ENCODE peak calls at places on chromosomes 6 and 20, in seven cellular contexts. R is mesenchymal stem cell, W is IMR-90, I is neuronal stem cell, Y is mesendoderm, Q is H9, C is H1. G is an unnamed sample.

GRCh38 chr6:131923356-131923755 is 27.8 kb downstream of the CCN2 start:
- DNase-seq in Y (peak; percentile 85), W (peak; percentile 57), C (peak; percentile 81), R (peak; percentile 59), I (peak; percentile 72), Q (peak; percentile 79), G (peak; percentile 92)

GRCh38 chr6:145756170-145756662 is 20.9 kb upstream of the EPM2A start:
- DNase-seq in R (peak; percentile 90), Y (no peak), C (no peak), W (peak; percentile 89), Q (no peak), I (no peak), G (no peak)

GRCh38 chr6:7431594-7432390 is 42.2 kb downstream of the RIOK1 start:
- DNase-seq in I (no peak), C (peak; percentile 57), Y (peak; percentile 27), W (peak; percentile 7), Q (peak; percentile 86), R (no peak), G (no peak)

GRCh38 chr6:116111552-116112528 is 11.2 kb downstream of the NT5DC1 start:
- DNase-seq in I (no peak), Y (peak; percentile 78), R (peak; percentile 52), W (peak; percentile 44), C (peak; percentile 62), Q (peak; percentile 63), G (peak; percentile 43)

GRCh38 chr20:45948742-45949541 is 14.5 kb downstream of the PCIF1 start:
- DNase-seq in C (no peak), Q (no peak), R (no peak), I (no peak), W (no peak), Y (no peak), G (no peak)

GRCh38 chr20:38601216-38602184 is at the start of gene ARHGAP40:
- DNase-seq in Y (peak; percentile 78), R (no peak), W (no peak), I (no peak), C (peak; percentile 72), Q (peak; percentile 72), G (peak; percentile 7)

GRCh38 chr6:10759312-10759839 is 11.8 kb downstream of the TMEM14B start:
- DNase-seq in Y (peak; percentile 88), R (peak; percentile 85), I (peak; percentile 21), W (peak; percentile 96), Q (no peak), C (no peak), G (peak; percentile 65)

GRCh38 chr6:110682460-110682853 is 132.8 kb downstream of the CDK19 start:
- DNase-seq in Y (peak; percentile 80), R (peak; percentile 86), I (peak; percentile 50), Q (peak; percentile 41), W (peak; percentile 81), C (no peak), G (peak; percentile 90)

GRCh38 chr6:38346291-38347079 is 293.2 kb downstream of the BTBD9 start:
- DNase-seq in C (no peak), I (no peak), Y (peak; percentile 86), R (peak; percentile 86), W (peak; percentile 90), Q (no peak), G (no peak)

GRCh38 chr6:145968051-145968450 is 3.9 kb upstream of the SHPRH start:
- DNase-seq in C (no peak), W (no peak), I (no peak), Y (no peak), Q (no peak), R (no peak), G (no peak)

GRCh38 chr6:167475947-167476346 is 151.1 kb downstream of the TTLL2 start:
- DNase-seq in W (no peak), Y (no peak), Q (peak; percentile 85), R (no peak), I (no peak), C (peak; percentile 65), G (no peak)

GRCh38 chr20:37414133-37414532 is 68.2 kb downstream of the SRC start:
- DNase-seq in I (no peak), C (peak; percentile 49), W (no peak), Q (no peak), Y (no peak), R (no peak), G (no peak)

DNA sequence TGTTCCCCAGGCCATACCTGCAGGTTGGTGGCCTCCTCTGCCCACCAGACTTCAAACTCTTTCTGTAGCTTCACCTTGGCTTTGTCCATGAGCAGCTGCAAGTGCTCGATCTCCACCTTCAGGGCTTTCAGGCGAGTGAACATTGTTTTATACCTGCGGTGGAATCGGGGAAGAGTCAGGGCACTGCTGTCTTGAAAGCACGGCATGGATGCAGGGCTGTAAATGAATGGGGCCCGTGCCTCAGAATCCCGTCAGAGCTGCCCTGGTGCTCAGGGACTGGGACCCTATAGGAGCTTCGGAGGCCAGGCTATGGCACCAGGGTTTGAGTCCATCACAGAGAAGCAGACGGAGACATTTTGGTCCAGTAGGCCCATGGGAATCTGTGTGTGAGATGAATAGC is 37.9 kb upstream of the KCNK16 start:
- DNase-seq in C (no peak), Y (no peak), I (no peak), Q (no peak), W (no peak), R (no peak), G (no peak)
- H3K23ac ChIP-seq in C (no peak overlapping the region), Y (no peak overlapping the region), I (no peak overlapping the region), Q (no peak overlapping the region), W (no peak overlapping the region), R (no peak overlapping the region), G (no peak overlapping the region)

GRCh38 chr6:16723833-16724232 is 37.4 kb downstream of the ATXN1 start:
- DNase-seq in Q (peak; percentile 58), W (peak; percentile 96), C (no peak), R (peak; percentile 95), I (no peak), Y (peak; percentile 88), G (peak; percentile 79)
- H3K9ac ChIP-seq in Q (no peak overlapping the region), W (no peak overlapping the region), C (no peak overlapping the region), R (peak overlapping the region; percentile 76), I (no peak overlapping the region), Y (no peak overlapping the region), G (no peak overlapping the region)

GRCh38 chr6:158536891-158537798 is 22.7 kb upstream of the TMEM181 start:
- DNase-seq in Q (peak; percentile 79), R (peak; percentile 36), I (peak; percentile 71), C (peak; percentile 88), Y (peak; percentile 83), W (no peak), G (no peak)
- H3K18ac ChIP-seq in Q (peak overlapping the region; percentile 81), R (no peak overlapping the region), I (peak overlapping the region; percentile 92), C (peak overlapping the region; percentile 48), Y (peak overlapping the region; percentile 4), W (no peak overlapping the region), G (no peak overlapping the region)

GRCh38 chr20:49529470-49529869 is 38.5 kb downstream of the PTGIS start:
- DNase-seq in Y (no peak), R (no peak), W (no peak), Q (no peak), I (no peak), C (no peak), G (no peak)

GRCh38 chr20:49526056-49526455 is 41.9 kb downstream of the PTGIS start:
- DNase-seq in Q (no peak), I (no peak), W (no peak), R (no peak), Y (no peak), C (no peak), G (no peak)

GRCh38 chr20:49523767-49524360 is 41.4 kb upstream of the KCNB1 start:
- DNase-seq in W (no peak), I (no peak), Y (no peak), C (no peak), Q (no peak), R (no peak), G (no peak)

GRCh38 chr20:49521356-49521755 is 38.9 kb upstream of the KCNB1 start:
- DNase-seq in W (no peak), R (no peak), Q (no peak), I (no peak), Y (no peak), C (no peak), G (no peak)

GRCh38 chr20:49526568-49526967 is 41.4 kb downstream of the PTGIS start:
- DNase-seq in Q (no peak), R (no peak), W (no peak), C (no peak), Y (no peak), I (no peak), G (no peak)
- H3K23ac ChIP-seq in Q (no peak overlapping the region), R (no peak overlapping the region), W (no peak overlapping the region), C (no peak overlapping the region), Y (no peak overlapping the region), I (no peak overlapping the region), G (no peak overlapping the region)

G was measured in trophoblast cell.